ENCODE peak calls at places on chromosomes 3 and 15, in four cellular contexts. L is SK-N-SH, I is HepG2, V is K562. S is an unnamed sample.

GRCh38 chr3:69962053-69962452 is 37.5 kb upstream of the SAMMSON start:
- DNase-seq in I (no peak), V (no peak), L (no peak), S (no peak)

GRCh38 chr3:86793786-86794185 is 197.2 kb downstream of the VGLL3 start:
- DNase-seq in I (peak; percentile 3), L (no peak), V (no peak), S (no peak)

GRCh38 chr3:37968784-37969600 is 21.6 kb upstream of the VILL start:
- DNase-seq in L (no peak), I (no peak), V (no peak), S (no peak)

GRCh38 chr15:78065284-78065872 is 12.1 kb downstream of the TBC1D2B start:
- DNase-seq in L (no peak), V (no peak), I (peak; percentile 99), S (no peak)

GRCh38 chr3:15460891-15461524 is 33.6 kb downstream of the EAF1 start:
- DNase-seq in L (peak; percentile 82), I (no peak), V (no peak), S (no peak)

GRCh38 chr3:110227987-110228386 is 843.6 kb upstream of the NECTIN3 start:
- DNase-seq in L (no peak), V (no peak), I (no peak), S (no peak)

GRCh38 chr15:90892498-90893174 is 8.3 kb downstream of the FES start:
- DNase-seq in I (no peak), L (no peak), V (no peak), S (no peak)

GRCh38 chr3:17632401-17633100 is 109.9 kb downstream of the TBC1D5 start:
- DNase-seq in I (no peak), L (no peak), V (peak; percentile 19), S (no peak)

GRCh38 chr15:44861917-44862316 is 94.6 kb upstream of the TERB2 start:
- DNase-seq in L (no peak), I (no peak), V (no peak), S (no peak)

GRCh38 chr3:192652731-192653130 is 74.6 kb downstream of the FGF12 start:
- DNase-seq in L (no peak), V (no peak), I (no peak), S (no peak)

GRCh38 chr3:76010252-76010651 is 224.9 kb upstream of the ZNF717 start:
- DNase-seq in I (no peak), L (peak; percentile 2), V (no peak), S (no peak)

GRCh38 chr3:48399387-48400172 is 27.6 kb downstream of the FBXW12 start:
- DNase-seq in L (peak; percentile 45), V (no peak), I (no peak), S (no peak)

GRCh38 chr3:143265501-143266070 is 146.0 kb downstream of the CHST2 start:
- DNase-seq in L (no peak), I (no peak), V (no peak), S (no peak)

GRCh38 chr3:11335056-11335608 is 62.9 kb downstream of the ATG7 start:
- DNase-seq in L (peak; percentile 58), V (peak; percentile 52), I (peak; percentile 48), S (peak; percentile 5)

GRCh38 chr3:42518800-42519567 is 16.5 kb downstream of the VIPR1 start:
- DNase-seq in L (no peak), V (peak; percentile 50), I (no peak), S (no peak)

GRCh38 chr3:11128682-11129632 is 25.3 kb upstream of the HRH1 start:
- DNase-seq in V (no peak), I (no peak), L (no peak), S (no peak)

GRCh38 chr15:82294061-82294690 is 31.6 kb downstream of the SAXO2 start:
- DNase-seq in V (no peak), L (no peak), I (no peak), S (no peak)
- TF ChIP-seq FOXM1 in V (no peak), L (no peak), I (no peak), S (no peak)

GRCh38 chr15:40355976-40356585 is 1.9 kb upstream of the DISP2 start:
- DNase-seq in L (no peak), V (no peak), I (no peak), S (no peak)
- TF ChIP-seq USF2 in L (no peak), V (no peak), I (no peak), S (no peak)

GRCh38 chr15:73394782-73395181 is 26.0 kb upstream of the HCN4 start:
- DNase-seq in L (no peak), I (no peak), V (no peak), S (no peak)
- TF ChIP-seq FOXM1 in L (no peak), I (no peak), V (no peak), S (no peak)

DNA sequence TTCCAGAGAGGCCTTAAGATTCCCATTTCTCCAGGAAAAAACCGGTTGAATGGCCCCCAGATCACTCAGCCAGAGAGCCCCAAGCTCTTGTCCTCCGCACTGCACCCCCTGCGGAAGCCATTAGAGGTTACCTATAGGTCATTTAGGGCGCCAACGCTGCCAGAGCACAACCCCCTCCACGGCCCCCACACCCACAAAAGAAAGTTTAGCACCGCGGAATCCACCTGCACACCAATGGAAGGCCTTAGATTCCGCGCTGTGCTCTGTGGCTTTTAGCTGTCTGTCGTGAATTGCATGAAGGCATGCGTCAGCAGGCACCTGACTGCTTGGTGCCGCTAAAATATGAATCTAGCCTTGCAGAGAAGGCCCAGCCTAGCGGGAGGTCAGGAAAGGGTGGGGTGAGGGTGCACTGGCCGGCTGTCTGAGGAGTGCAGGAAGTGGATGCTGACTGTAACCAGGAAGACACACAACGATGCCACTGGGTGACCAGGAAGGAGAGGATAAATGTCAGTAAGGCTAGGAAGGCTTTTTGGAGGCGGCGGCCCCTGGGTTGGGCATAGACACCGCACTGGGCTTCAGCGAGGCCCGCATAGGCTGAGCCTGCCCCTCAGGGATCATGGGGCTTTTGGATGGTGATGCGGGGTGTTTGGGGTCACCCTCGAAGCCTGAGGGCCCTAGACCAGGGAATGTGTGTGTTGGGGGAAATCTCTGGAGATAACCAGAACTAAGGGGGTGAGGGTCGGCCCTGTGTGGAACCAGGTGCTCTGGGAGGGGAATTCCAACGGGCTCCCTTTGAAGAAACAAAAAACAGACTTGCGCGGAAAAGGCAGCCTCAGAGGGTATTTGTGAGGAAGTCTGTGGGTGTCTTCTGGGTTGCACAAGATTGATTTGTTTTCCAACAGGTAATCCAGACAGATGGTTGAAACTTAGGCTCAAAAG is 964 bp upstream of the NUP210 start:
- DNase-seq in L (no peak), I (no peak), V (peak; percentile 69), S (peak; percentile 57)
- TF ChIP-seq USF2 in L (no peak), I (no peak), V (peak; percentile 57), S (peak; percentile 45)

DNA sequence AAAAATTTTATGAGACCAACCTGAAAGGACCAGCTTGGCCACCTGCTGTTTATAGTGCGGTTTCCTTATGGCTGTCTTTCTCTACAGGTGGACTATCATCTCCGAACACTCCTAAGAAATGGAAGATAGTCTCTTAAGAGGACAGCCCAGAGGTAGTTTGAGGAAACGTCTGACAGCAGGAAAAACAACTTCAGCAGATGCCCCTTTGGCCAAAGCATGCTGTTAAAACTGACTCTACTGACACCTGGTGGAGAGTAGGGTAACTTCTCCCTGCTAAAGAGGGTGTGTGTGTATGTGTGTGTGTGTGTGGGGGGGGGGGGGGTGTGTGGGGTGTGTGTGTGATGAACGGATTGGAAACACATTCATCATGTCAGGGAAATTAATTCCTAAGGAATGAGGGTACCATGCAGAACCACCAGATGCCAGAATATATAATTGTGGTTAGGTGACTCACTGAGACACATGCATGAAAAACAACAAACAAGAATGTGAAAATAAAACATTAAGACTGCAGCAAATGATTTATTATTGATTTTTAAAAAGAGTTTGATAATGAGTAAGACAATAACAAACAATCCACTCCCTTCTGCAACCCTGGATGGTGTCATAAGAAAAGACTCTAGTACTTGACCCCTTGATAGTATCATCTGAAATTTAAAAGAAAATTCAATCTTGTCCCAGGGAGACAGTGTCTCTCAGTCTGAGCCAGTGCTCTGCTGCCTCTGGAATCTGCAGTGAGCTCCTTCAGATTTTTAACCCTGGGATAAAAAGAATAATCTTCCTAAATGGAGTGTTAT is 256.5 kb downstream of the THRB start:
- DNase-seq in V (peak; percentile 82), I (peak; percentile 64), L (peak; percentile 61), S (peak; percentile 8)
- TF ChIP-seq FOXM1 in V (no peak), I (no peak), L (peak; percentile 79), S (no peak)

GRCh38 chr3:78629544-78629943 is 1138.3 kb downstream of the ROBO1 start:
- DNase-seq in V (no peak), I (no peak), L (no peak), S (no peak)

GRCh38 chr3:78633626-78634025 is 1134.2 kb downstream of the ROBO1 start:
- DNase-seq in L (no peak), V (no peak), I (no peak), S (no peak)

GRCh38 chr3:78634316-78634715 is 1133.5 kb downstream of the ROBO1 start:
- DNase-seq in L (no peak), V (no peak), I (no peak), S (no peak)

DNA sequence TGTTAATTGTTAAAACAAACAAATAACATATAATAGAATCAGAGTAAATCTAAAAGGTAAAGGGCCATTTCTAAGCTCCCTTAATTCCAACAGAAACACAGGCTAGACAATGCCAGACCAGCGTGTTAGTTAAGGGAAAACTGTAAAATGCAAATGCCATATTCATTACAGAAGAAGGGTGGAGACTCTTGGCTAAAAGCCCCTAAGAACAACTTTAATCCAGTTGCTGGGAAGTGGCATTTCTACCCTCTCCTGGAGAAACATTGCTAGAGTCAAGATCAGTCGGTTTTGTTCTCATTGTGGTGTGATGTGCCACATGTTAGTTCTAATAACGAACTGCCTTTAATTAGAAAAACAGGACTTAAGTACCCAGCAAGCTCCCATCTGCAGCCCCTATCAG is 1134.9 kb downstream of the ROBO1 start:
- DNase-seq in I (no peak), V (no peak), L (no peak), S (no peak)
- TF ChIP-seq USF2 in I (no peak), V (no peak), L (no peak), S (no peak)

GRCh38 chr3:46299608-46300460 is 54.1 kb upstream of the CCR2 start:
- DNase-seq in L (no peak), I (no peak), V (no peak), S (no peak)
- TF ChIP-seq FOXM1 in L (no peak), I (no peak), V (no peak), S (peak; percentile 3)

DNA sequence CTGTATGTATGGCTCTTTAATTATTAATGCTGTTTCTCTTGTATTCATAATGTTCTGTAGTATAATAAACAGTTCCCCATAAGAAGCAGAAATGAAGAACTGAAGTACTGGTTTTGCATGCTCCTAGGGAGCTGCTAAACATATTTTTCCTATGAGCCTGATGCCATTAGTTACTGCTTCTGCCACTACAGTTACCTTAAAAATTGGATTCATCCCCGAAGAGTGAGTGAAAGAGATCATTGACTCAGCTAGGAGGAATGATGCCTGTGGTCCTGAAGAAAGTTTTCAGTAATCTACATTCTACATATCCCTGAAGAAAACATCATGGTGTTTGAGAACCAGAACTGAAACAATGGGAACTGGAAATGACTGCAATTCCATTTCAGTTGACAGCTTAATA is 37.1 kb upstream of the ST3GAL6 start:
- DNase-seq in I (no peak), L (no peak), V (no peak), S (no peak)
- TF ChIP-seq USF2 in I (no peak), L (no peak), V (no peak), S (no peak)

S was measured in GM12878.